ENCODE peak calls at places on chromosomes 11 and 22, in four cellular contexts. X, S, D and Y are unnamed samples.

GRCh38 chr11:66251811-66252210 is 16.6 kb upstream of the RAB1B start:
- DNase-seq in D (no peak), X (no peak), S (no peak), Y (no peak)

GRCh38 chr11:60905551-60906113 is 753 bp downstream of the PRPF19 start:
- DNase-seq in D (no peak), S (no peak), X (peak; percentile 39), Y (no peak)

GRCh38 chr22:37196539-37197450 is 8.7 kb upstream of the C1QTNF6 start:
- DNase-seq in X (peak; percentile 69), D (peak; percentile 96), S (no peak), Y (peak; percentile 83)

GRCh38 chr11:70951139-70951804 is 301.1 kb downstream of the SHANK2 start:
- DNase-seq in D (no peak), S (no peak), X (no peak), Y (no peak)

GRCh38 chr22:28329582-28330073 is 350.0 kb downstream of the TTC28 start:
- DNase-seq in X (no peak), D (no peak), S (no peak), Y (no peak)

GRCh38 chr22:42947211-42947990 is 67.5 kb downstream of the PACSIN2 start:
- DNase-seq in S (no peak), D (peak; percentile 87), X (no peak), Y (peak; percentile 92)

GRCh38 chr11:129937592-129938238 is 42.3 kb upstream of the NFRKB start:
- DNase-seq in S (no peak), D (no peak), X (no peak), Y (no peak)

GRCh38 chr11:975824-976223 is 50.2 kb downstream of the AP2A2 start:
- DNase-seq in D (no peak), S (peak; percentile 88), X (no peak), Y (no peak)

GRCh38 chr11:45872513-45873356 is 12.7 kb upstream of the MAPK8IP1 start:
- DNase-seq in D (peak; percentile 69), S (peak; percentile 95), X (peak; percentile 59), Y (peak; percentile 68)

GRCh38 chr22:25878933-25879332 is 136.9 kb downstream of the MYO18B start:
- DNase-seq in S (no peak), X (no peak), D (no peak), Y (no peak)

GRCh38 chr22:29871684-29872083 is 11.3 kb upstream of the MTMR3 start:
- DNase-seq in S (peak; percentile 63), D (no peak), X (peak; percentile 41), Y (peak; percentile 20)

GRCh38 chr22:44723801-44724200 is 21.8 kb downstream of the PRR5 start:
- DNase-seq in S (no peak), X (no peak), D (no peak), Y (no peak)

GRCh38 chr22:38861170-38861874 is 10.7 kb downstream of the CBX6 start:
- DNase-seq in S (no peak), D (no peak), X (no peak), Y (no peak)

GRCh38 chr11:121024989-121025388 is 1.1 kb downstream of the TBCEL start:
- DNase-seq in D (no peak), S (no peak), X (no peak), Y (no peak)

GRCh38 chr11:117560786-117561530 is 233.3 kb downstream of the CEP164 start:
- DNase-seq in D (no peak), X (no peak), S (no peak), Y (no peak)

GRCh38 chr11:61814958-61815789 is 1.6 kb downstream of the FADS1 start:
- DNase-seq in X (peak; percentile 82), D (peak; percentile 99), S (peak; percentile 99), Y (peak; percentile 95)

GRCh38 chr11:105265859-105266258 is 126.3 kb upstream of the CARD18 start:
- DNase-seq in X (no peak), D (no peak), S (no peak), Y (no peak)

GRCh38 chr11:3165152-3165705 is at the start of gene OSBPL5:
- DNase-seq in X (peak; percentile 68), D (peak; percentile 35), S (peak; percentile 81), Y (peak; percentile 76)

GRCh38 chr11:64259533-64260067 is 8.3 kb downstream of the PLCB3 start:
- DNase-seq in X (no peak), D (no peak), S (no peak), Y (no peak)

GRCh38 chr11:19345848-19346681 is 105.3 kb upstream of the E2F8 start:
- DNase-seq in D (no peak), X (no peak), S (peak; percentile 75), Y (peak; percentile 34)

GRCh38 chr11:82009133-82009532 is 724.5 kb downstream of the FAM181B start:
- DNase-seq in D (no peak), S (no peak), X (no peak), Y (no peak)

DNA sequence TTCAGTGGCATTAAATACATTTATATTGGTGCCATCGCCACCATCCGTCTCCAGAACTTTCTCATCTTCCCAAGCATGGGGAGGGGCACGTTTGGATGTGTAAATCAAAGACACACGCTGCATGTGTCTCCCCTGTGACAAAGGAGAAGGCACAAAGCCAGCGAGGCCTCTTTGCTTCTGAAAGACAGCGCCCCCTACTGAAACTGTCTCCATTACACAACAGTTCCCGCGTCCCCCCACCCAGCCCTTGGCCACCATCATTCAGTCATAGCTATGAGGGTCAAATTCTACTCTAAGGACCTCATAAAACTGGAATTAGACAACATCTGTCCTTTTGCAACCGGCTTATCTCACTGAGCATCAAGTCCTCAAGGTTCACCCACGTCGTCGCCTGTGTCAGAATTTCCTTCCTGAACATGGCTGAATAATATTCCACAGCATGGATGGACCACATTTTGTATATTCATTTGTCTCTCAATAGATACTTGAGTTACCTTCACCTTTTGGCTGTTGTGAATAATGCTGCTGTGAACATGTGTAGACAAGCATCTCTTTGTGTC is 64.8 kb downstream of the IGF2 start:
- DNase-seq in X (no peak), S (peak; percentile 84), D (no peak), Y (no peak)
- TF ChIP-seq CTCF in X (no peak), S (peak; percentile 76), D (no peak), Y (no peak)

GRCh38 chr22:47201186-47201995 is 438.9 kb downstream of the TBC1D22A start:
- DNase-seq in X (no peak), S (peak; percentile 22), D (no peak), Y (peak; percentile 92)
- H3K9me3 ChIP-seq in X (no peaks in the 10 kb centered on the region), S (peaks cover 13% of the 10 kb centered on the region), D (no peaks in the 10 kb centered on the region), Y (no peaks in the 10 kb centered on the region)

DNA sequence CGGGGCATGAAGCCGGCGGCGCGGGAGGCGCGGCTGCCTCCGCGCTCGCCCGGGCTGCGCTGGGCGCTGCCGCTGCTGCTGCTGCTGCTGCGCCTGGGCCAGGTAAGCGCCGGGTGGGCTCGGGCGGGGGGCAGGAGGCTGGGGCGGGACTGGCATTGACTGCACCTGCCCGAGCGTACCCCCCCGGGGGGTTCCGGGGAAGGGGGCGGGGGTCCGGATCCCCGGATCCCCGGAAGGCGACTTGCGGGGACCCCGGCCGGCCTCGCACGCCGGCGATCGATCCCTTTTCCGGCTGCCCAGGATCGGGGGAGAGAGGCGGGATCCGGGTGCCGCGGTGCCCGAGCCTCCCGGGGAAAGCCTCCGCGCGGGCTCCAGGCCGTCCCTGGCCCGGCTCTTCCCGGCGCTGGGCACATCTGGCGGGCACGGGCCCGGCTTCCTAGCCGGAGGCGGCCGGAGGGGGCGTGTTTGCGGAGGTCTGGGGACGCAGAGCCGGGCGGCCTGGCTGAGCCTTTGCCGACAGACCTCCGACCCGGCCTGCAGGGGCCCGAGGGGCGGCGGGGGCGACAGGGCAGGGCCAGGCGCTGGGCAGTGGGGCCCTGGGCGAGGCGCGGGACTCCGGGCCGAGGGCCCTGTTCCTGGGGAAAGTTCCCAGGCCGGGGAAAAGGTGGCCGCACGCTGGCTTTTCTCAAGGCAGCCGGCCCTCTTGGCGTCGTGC is 705 bp downstream of the PTPRJ start:
- DNase-seq in S (peak; percentile 83), X (no peak), D (peak; percentile 37), Y (peak; percentile 72)
- TF ChIP-seq CTCF in S (peak; percentile 60), X (peak; percentile 36), D (no peak), Y (peak; percentile 32)

GRCh38 chr11:134515081-134515960 is 103.3 kb upstream of the B3GAT1 start:
- DNase-seq in D (no peak), X (no peak), S (peak; percentile 32), Y (no peak)
- H3K9me3 ChIP-seq in D (no peaks in the 10 kb centered on the region), X (no peaks in the 10 kb centered on the region), S (no peaks in the 10 kb centered on the region), Y (no peaks in the 10 kb centered on the region)

GRCh38 chr11:15819679-15820286 is 536.6 kb downstream of the SOX6 start:
- DNase-seq in S (peak; percentile 90), D (no peak), X (peak; percentile 68), Y (peak; percentile 83)
- TF ChIP-seq CTCF in S (peak; percentile 94), D (no peak), X (peak; percentile 81), Y (peak; percentile 80)

DNA sequence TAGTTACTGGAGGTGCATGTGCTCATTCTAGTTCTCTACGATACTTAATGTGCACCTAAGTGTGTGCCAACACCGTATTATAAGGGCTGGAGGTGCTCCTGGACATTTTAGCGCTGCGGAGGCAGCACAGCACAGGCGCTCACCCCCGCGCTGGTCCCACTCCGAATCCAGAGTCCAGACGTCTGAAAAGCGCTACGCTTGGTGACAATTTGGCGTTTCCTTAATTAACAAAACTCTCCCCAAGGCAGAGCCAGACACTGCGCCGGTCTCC is 1.3 kb downstream of the WT1 start:
- DNase-seq in S (no peak), D (no peak), X (no peak), Y (no peak)
- H3K9me3 ChIP-seq in S (peaks cover 7% of the 10 kb centered on the region), D (no peaks in the 10 kb centered on the region), X (no peaks in the 10 kb centered on the region), Y (no peaks in the 10 kb centered on the region)

GRCh38 chr11:27718346-27718852 is 18.1 kb upstream of the BDNF start:
- DNase-seq in S (peak; percentile 88), D (peak; percentile 55), X (no peak), Y (no peak)

GRCh38 chr11:27716216-27716615 is 16.0 kb upstream of the BDNF start:
- DNase-seq in S (no peak), X (no peak), D (no peak), Y (no peak)

GRCh38 chr11:27717801-27718229 is 17.6 kb upstream of the BDNF start:
- DNase-seq in S (no peak), D (no peak), X (no peak), Y (no peak)

GRCh38 chr11:27716850-27717249 is 16.6 kb upstream of the BDNF start:
- DNase-seq in X (no peak), D (no peak), S (no peak), Y (no peak)

GRCh38 chr11:27717377-27717776 is 17.1 kb upstream of the BDNF start:
- DNase-seq in D (no peak), X (no peak), S (no peak), Y (no peak)
- TF ChIP-seq CTCF in D (peak; percentile 53), X (no peak), S (peak; percentile 32), Y (no peak)

GRCh38 chr11:47609675-47610074 is 15.5 kb upstream of the C1QTNF4 start:
- DNase-seq in X (no peak), D (no peak), S (peak; percentile 16), Y (no peak)
- H3K9me3 ChIP-seq in X (no peaks in the 10 kb centered on the region), D (no peaks in the 10 kb centered on the region), S (no peaks in the 10 kb centered on the region), Y (no peaks in the 10 kb centered on the region)